ENCODE peak calls at places on chromosomes 16 and 17, in five cellular contexts. One of them, this sample, is unnamed.

GRCh38 chr17:64343833-64344637 is 46.6 kb downstream of the PECAM1 start:
- DNase-seq in A549: peak; percentile 64
- DNase-seq in fibroblast of pulmonary artery: peak; percentile 99
- DNase-seq in RWPE1: no peak
- DNase-seq in Peyer's patch: no peak
- DNase-seq in this sample: no peak

GRCh38 chr16:57374067-57374534 is 1.8 kb downstream of the CX3CL1 start:
- DNase-seq in fibroblast of pulmonary artery: peak; percentile 66
- DNase-seq in A549: no peak
- DNase-seq in Peyer's patch: no peak
- DNase-seq in RWPE1: peak; percentile 60
- DNase-seq in this sample: no peak

GRCh38 chr17:32285770-32286517 is 20.3 kb downstream of the RHBDL3 start:
- DNase-seq in RWPE1: no peak
- DNase-seq in Peyer's patch: no peak
- DNase-seq in A549: no peak
- DNase-seq in fibroblast of pulmonary artery: no peak
- DNase-seq in this sample: no peak

GRCh38 chr16:13178318-13178717 is 276.9 kb downstream of the SHISA9 start:
- DNase-seq in Peyer's patch: no peak
- DNase-seq in A549: no peak
- DNase-seq in RWPE1: no peak
- DNase-seq in fibroblast of pulmonary artery: no peak
- DNase-seq in this sample: no peak

GRCh38 chr16:88063201-88063773 is 112.1 kb downstream of the BANP start:
- DNase-seq in RWPE1: no peak
- DNase-seq in A549: no peak
- DNase-seq in fibroblast of pulmonary artery: peak; percentile 57
- DNase-seq in Peyer's patch: no peak
- DNase-seq in this sample: no peak

GRCh38 chr17:33639103-33639991 is 346.3 kb upstream of the ASIC2 start:
- DNase-seq in RWPE1: no peak
- DNase-seq in Peyer's patch: no peak
- DNase-seq in A549: no peak
- DNase-seq in fibroblast of pulmonary artery: no peak
- DNase-seq in this sample: no peak

GRCh38 chr17:27667656-27668487 is 36.9 kb downstream of the LGALS9 start:
- DNase-seq in Peyer's patch: peak; percentile 34
- DNase-seq in RWPE1: no peak
- DNase-seq in A549: no peak
- DNase-seq in fibroblast of pulmonary artery: no peak
- DNase-seq in this sample: no peak

GRCh38 chr17:40696651-40697072 is 6.9 kb downstream of the KRT24 start:
- DNase-seq in Peyer's patch: no peak
- DNase-seq in RWPE1: no peak
- DNase-seq in A549: peak; percentile 13
- DNase-seq in fibroblast of pulmonary artery: no peak
- DNase-seq in this sample: no peak

GRCh38 chr16:71499775-71500364 is 10.7 kb upstream of the ZNF19 start:
- DNase-seq in A549: peak; percentile 67
- DNase-seq in fibroblast of pulmonary artery: peak; percentile 79
- DNase-seq in RWPE1: peak; percentile 59
- DNase-seq in Peyer's patch: no peak
- DNase-seq in this sample: no peak

GRCh38 chr16:85321856-85322271 is 209.6 kb upstream of the CIBAR2 start:
- DNase-seq in RWPE1: no peak
- DNase-seq in Peyer's patch: peak; percentile 74
- DNase-seq in A549: no peak
- DNase-seq in fibroblast of pulmonary artery: peak; percentile 96
- DNase-seq in this sample: peak; percentile 50

GRCh38 chr16:77787452-77787851 is 912 bp upstream of the VAT1L start:
- DNase-seq in fibroblast of pulmonary artery: no peak
- DNase-seq in Peyer's patch: no peak
- DNase-seq in RWPE1: no peak
- DNase-seq in A549: no peak
- DNase-seq in this sample: no peak

GRCh38 chr16:77786448-77786847 is 1.9 kb upstream of the VAT1L start:
- DNase-seq in fibroblast of pulmonary artery: no peak
- DNase-seq in A549: no peak
- DNase-seq in RWPE1: no peak
- DNase-seq in Peyer's patch: no peak
- DNase-seq in this sample: no peak

GRCh38 chr16:77782694-77783093 is 5.7 kb upstream of the VAT1L start:
- DNase-seq in A549: peak; percentile 9
- DNase-seq in Peyer's patch: no peak
- DNase-seq in RWPE1: no peak
- DNase-seq in fibroblast of pulmonary artery: no peak
- DNase-seq in this sample: no peak

GRCh38 chr16:77785365-77785764 is 3.0 kb upstream of the VAT1L start:
- DNase-seq in fibroblast of pulmonary artery: no peak
- DNase-seq in RWPE1: no peak
- DNase-seq in Peyer's patch: no peak
- DNase-seq in A549: no peak
- DNase-seq in this sample: no peak

DNA sequence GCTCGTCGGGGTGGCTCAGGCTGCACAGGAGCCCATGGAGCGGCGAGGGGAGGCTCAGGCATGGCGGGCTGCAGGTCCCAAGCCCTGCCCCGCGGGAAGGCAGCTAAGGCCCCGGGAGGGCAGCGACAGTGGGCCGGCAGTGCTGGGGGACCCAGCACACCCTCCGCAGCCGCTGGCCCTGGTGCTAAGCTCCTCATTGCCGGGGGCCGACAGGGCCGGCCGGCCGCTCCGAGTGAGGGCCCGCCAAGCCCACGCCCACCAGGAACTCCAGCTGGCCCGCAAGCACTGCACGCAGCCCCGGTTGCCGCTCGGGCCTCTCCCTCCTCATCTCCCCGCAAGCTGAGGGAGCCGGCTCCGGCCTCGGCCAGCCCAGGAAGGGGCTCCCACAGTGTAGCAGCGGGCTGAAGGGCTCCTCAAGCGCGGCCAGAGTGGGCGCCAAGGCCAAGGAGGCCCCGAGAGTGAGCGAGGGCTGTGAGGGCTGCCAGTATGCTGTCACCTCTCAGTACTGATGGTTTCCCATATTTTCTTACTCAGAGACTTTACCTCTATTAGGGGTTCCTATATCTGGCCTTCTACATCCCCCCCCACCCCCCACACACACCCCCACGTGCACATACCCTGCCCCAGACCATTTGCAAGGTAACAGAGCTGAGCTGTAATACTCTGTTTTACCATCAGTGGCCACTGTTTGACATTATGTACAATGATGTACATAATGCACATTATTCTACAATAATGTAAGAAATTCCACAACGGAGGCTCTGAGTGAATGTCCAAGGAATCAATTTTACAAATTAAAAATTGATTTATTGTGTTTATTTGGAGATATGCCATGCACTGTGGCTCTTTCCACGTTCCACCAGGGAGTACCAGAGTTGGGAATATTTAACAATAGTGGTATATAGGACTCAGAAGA is 3.7 kb upstream of the VAT1L start:
- DNase-seq in Peyer's patch: no peak
- DNase-seq in RWPE1: no peak
- DNase-seq in A549: no peak
- DNase-seq in fibroblast of pulmonary artery: no peak
- DNase-seq in this sample: no peak
- TF ChIP-seq CTCF in Peyer's patch: no peak
- TF ChIP-seq CTCF in RWPE1: no peak
- TF ChIP-seq CTCF in A549: no peak
- TF ChIP-seq CTCF in fibroblast of pulmonary artery: peak; percentile 15
- TF ChIP-seq CTCF in this sample: no peak

GRCh38 chr17:18191967-18192366 is 8.3 kb downstream of the ALKBH5 start:
- DNase-seq in Peyer's patch: no peak
- DNase-seq in fibroblast of pulmonary artery: no peak
- DNase-seq in A549: no peak
- DNase-seq in RWPE1: no peak
- DNase-seq in this sample: no peak
- TF ChIP-seq CTCF in Peyer's patch: no peak
- TF ChIP-seq CTCF in fibroblast of pulmonary artery: peak; percentile 35
- TF ChIP-seq CTCF in A549: peak; percentile 21
- TF ChIP-seq CTCF in RWPE1: no peak
- TF ChIP-seq CTCF in this sample: no peak

GRCh38 chr17:30000755-30001257 is 59.4 kb downstream of the EFCAB5 start:
- DNase-seq in fibroblast of pulmonary artery: no peak
- DNase-seq in RWPE1: no peak
- DNase-seq in A549: no peak
- DNase-seq in Peyer's patch: no peak
- DNase-seq in this sample: no peak
- TF ChIP-seq CTCF in fibroblast of pulmonary artery: no peak
- TF ChIP-seq CTCF in RWPE1: no peak
- TF ChIP-seq CTCF in A549: no peak
- TF ChIP-seq CTCF in Peyer's patch: no peak
- TF ChIP-seq CTCF in this sample: no peak

DNA sequence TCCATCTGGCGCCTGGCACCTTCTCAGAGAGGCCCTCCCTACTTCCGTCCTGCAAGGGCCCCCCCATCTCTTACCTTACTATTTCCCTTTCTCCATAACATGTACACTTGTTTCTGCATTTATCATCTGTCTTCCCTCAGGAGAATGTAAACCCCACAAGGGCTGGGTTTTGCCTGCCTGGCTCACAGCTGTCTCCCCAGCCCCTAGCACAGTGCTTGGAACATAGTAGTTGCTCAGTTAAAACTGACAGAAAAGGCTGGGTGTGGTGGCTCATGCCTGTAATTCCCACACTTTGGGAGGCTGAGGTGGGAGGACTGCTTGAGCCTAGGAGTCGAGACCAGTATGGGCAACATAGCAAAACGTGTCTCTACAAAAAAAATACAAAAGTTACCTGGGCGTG is 5.7 kb upstream of the SNN start:
- DNase-seq in RWPE1: no peak
- DNase-seq in A549: no peak
- DNase-seq in fibroblast of pulmonary artery: no peak
- DNase-seq in Peyer's patch: no peak
- DNase-seq in this sample: no peak
- TF ChIP-seq CTCF in RWPE1: no peak
- TF ChIP-seq CTCF in A549: no peak
- TF ChIP-seq CTCF in fibroblast of pulmonary artery: no peak
- TF ChIP-seq CTCF in Peyer's patch: no peak
- TF ChIP-seq CTCF in this sample: no peak

DNA sequence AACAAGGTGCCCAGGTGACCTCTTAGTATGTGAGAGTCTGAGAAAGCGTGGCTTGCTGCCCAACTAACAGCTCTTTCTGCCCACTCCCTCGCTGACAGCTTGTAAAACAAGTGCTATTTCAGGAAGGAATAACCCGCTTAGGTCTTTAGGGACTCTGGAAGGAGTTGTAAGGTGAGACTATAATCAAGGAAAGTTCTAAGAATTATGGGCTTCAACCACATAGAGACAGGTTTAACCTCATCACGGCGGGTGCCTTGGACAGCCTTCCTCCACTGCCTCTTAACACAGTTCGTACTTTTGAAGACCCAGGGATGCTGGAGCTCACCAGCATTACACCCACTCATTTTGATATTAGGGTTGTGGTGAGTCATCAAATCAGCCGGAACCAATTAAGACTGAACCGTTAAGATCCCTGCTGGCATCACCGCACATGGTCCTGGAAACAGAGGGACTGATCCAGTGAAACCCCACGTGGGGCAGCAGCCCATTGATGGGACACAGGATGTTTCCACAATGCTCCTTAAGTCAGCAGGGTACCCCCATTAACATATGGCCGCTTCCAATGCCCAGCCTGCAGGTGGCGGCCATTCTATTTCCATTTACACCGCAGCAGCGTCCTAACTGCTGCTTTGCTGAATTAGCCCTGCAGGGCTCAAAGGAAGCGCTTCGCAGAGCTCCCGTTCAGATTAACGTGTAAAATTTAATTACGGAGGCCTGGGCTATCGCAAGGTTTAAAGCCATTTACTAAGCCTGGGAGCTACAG is 176.6 kb upstream of the SDK2 start:
- DNase-seq in RWPE1: no peak
- DNase-seq in Peyer's patch: no peak
- DNase-seq in A549: no peak
- DNase-seq in fibroblast of pulmonary artery: no peak
- DNase-seq in this sample: no peak
- TF ChIP-seq CTCF in RWPE1: no peak
- TF ChIP-seq CTCF in Peyer's patch: no peak
- TF ChIP-seq CTCF in A549: no peak
- TF ChIP-seq CTCF in fibroblast of pulmonary artery: no peak
- TF ChIP-seq CTCF in this sample: no peak

DNA sequence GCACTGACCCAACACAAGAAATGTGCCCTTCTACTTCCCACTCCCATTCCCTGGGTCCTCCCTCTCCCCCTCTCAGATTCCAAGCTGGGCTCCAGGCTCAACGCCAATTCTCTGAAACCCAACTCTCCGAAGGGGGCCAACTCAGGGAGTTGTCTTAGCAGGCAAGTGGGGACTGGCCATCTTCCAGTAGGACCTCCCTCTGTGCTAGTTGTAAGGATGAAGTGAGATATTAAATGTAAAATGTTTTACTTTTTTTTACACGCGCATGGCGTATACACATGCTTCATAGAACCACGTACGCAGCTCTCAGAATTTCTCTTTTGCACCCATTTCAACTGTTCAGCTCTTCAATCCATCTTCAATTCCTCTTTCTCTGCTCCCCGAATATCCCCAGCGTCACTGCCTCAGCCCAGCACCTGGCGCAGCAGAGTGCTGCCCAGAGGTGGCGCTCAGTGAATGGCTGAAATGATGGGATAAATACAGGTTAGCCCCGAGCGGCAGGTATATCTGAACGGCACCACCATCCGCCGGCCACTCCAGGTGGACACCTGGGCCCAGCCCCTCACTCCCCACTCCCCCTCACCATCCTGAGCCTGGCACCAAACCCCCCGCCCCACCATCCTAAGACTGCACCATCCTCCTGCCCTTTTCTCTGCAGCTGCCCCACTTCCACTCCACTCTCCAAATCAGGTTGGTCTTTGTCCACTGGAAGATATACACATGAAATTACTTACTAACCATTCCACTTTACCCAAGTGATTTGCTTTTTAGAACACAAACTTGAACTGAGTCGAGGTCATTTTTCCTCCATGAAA is 43.9 kb upstream of the TNRC6C start:
- DNase-seq in fibroblast of pulmonary artery: no peak
- DNase-seq in Peyer's patch: peak; percentile 37
- DNase-seq in A549: no peak
- DNase-seq in RWPE1: peak; percentile 18
- DNase-seq in this sample: no peak
- TF ChIP-seq CTCF in fibroblast of pulmonary artery: no peak
- TF ChIP-seq CTCF in Peyer's patch: no peak
- TF ChIP-seq CTCF in A549: peak; percentile 21
- TF ChIP-seq CTCF in RWPE1: no peak
- TF ChIP-seq CTCF in this sample: no peak

GRCh38 chr17:28714281-28714680 is 2.6 kb upstream of the PROCA1 start:
- DNase-seq in RWPE1: no peak
- DNase-seq in Peyer's patch: no peak
- DNase-seq in fibroblast of pulmonary artery: no peak
- DNase-seq in A549: peak; percentile 46
- DNase-seq in this sample: no peak
- TF ChIP-seq CTCF in RWPE1: no peak
- TF ChIP-seq CTCF in Peyer's patch: no peak
- TF ChIP-seq CTCF in fibroblast of pulmonary artery: no peak
- TF ChIP-seq CTCF in A549: peak; percentile 33
- TF ChIP-seq CTCF in this sample: no peak

GRCh38 chr16:56269824-56270684 is 78.8 kb downstream of the GNAO1 start:
- DNase-seq in fibroblast of pulmonary artery: peak; percentile 63
- DNase-seq in A549: peak; percentile 31
- DNase-seq in Peyer's patch: no peak
- DNase-seq in RWPE1: no peak
- DNase-seq in this sample: no peak
- TF ChIP-seq CTCF in fibroblast of pulmonary artery: peak; percentile 38
- TF ChIP-seq CTCF in A549: no peak
- TF ChIP-seq CTCF in Peyer's patch: no peak
- TF ChIP-seq CTCF in RWPE1: no peak
- TF ChIP-seq CTCF in this sample: no peak